ENCODE peak calls at places on chromosomes 6 and 20, in ten cellular contexts. One of them, this sample, is unnamed.

GRCh38 chr6:56852249-56852606 is 102.7 kb upstream of the BEND6 start:
- DNase-seq in nephron progenitor cell: no peak
- DNase-seq in T-helper 9 cell: no peak
- DNase-seq in renal cortical epithelial cell: no peak
- DNase-seq in astrocyte: no peak
- DNase-seq in activated T-cell treated with anti-CD3 and anti-CD28 coated beads, Interleukin-2, amount 50 U/mL, for 72 hours: no peak
- DNase-seq in naive thymus-derived CD8-positive, alpha-beta T cell: no peak
- DNase-seq in left colon: no peak
- DNase-seq in dermis blood vessel endothelial cell: no peak
- DNase-seq in cardiac muscle cell: no peak
- DNase-seq in this sample: no peak

GRCh38 chr20:53656653-53657288 is 63.1 kb upstream of the ZNF217 start:
- DNase-seq in dermis blood vessel endothelial cell: no peak
- DNase-seq in renal cortical epithelial cell: peak
- DNase-seq in left colon: no peak
- DNase-seq in naive thymus-derived CD8-positive, alpha-beta T cell: no peak
- DNase-seq in cardiac muscle cell: peak
- DNase-seq in nephron progenitor cell: no peak
- DNase-seq in T-helper 9 cell: no peak
- DNase-seq in astrocyte: peak
- DNase-seq in activated T-cell treated with anti-CD3 and anti-CD28 coated beads, Interleukin-2, amount 50 U/mL, for 72 hours: no peak
- DNase-seq in this sample: no peak

GRCh38 chr6:52574709-52575489 is 2.0 kb downstream of the TRAM2 start:
- DNase-seq in cardiac muscle cell: no peak
- DNase-seq in T-helper 9 cell: peak
- DNase-seq in dermis blood vessel endothelial cell: peak
- DNase-seq in activated T-cell treated with anti-CD3 and anti-CD28 coated beads, Interleukin-2, amount 50 U/mL, for 72 hours: peak
- DNase-seq in astrocyte: no peak
- DNase-seq in renal cortical epithelial cell: no peak
- DNase-seq in left colon: peak
- DNase-seq in nephron progenitor cell: no peak
- DNase-seq in naive thymus-derived CD8-positive, alpha-beta T cell: peak
- DNase-seq in this sample: no peak

GRCh38 chr20:51500936-51501335 is 41.6 kb downstream of the NFATC2 start:
- DNase-seq in astrocyte: no peak
- DNase-seq in activated T-cell treated with anti-CD3 and anti-CD28 coated beads, Interleukin-2, amount 50 U/mL, for 72 hours: peak
- DNase-seq in cardiac muscle cell: no peak
- DNase-seq in nephron progenitor cell: no peak
- DNase-seq in dermis blood vessel endothelial cell: no peak
- DNase-seq in naive thymus-derived CD8-positive, alpha-beta T cell: peak
- DNase-seq in left colon: no peak
- DNase-seq in T-helper 9 cell: peak
- DNase-seq in renal cortical epithelial cell: no peak
- DNase-seq in this sample: no peak

GRCh38 chr6:128630213-128630612 is 109.8 kb upstream of the PTPRK start:
- DNase-seq in nephron progenitor cell: no peak
- DNase-seq in T-helper 9 cell: no peak
- DNase-seq in cardiac muscle cell: no peak
- DNase-seq in naive thymus-derived CD8-positive, alpha-beta T cell: no peak
- DNase-seq in dermis blood vessel endothelial cell: no peak
- DNase-seq in activated T-cell treated with anti-CD3 and anti-CD28 coated beads, Interleukin-2, amount 50 U/mL, for 72 hours: no peak
- DNase-seq in astrocyte: no peak
- DNase-seq in renal cortical epithelial cell: no peak
- DNase-seq in left colon: no peak
- DNase-seq in this sample: no peak

GRCh38 chr6:42022755-42023384 is 27.5 kb upstream of the TAF8 start:
- DNase-seq in nephron progenitor cell: no peak
- DNase-seq in renal cortical epithelial cell: no peak
- DNase-seq in left colon: no peak
- DNase-seq in naive thymus-derived CD8-positive, alpha-beta T cell: no peak
- DNase-seq in cardiac muscle cell: no peak
- DNase-seq in T-helper 9 cell: no peak
- DNase-seq in activated T-cell treated with anti-CD3 and anti-CD28 coated beads, Interleukin-2, amount 50 U/mL, for 72 hours: peak
- DNase-seq in astrocyte: no peak
- DNase-seq in dermis blood vessel endothelial cell: no peak
- DNase-seq in this sample: no peak

GRCh38 chr6:163756079-163756478 is 341.6 kb downstream of the QKI start:
- DNase-seq in T-helper 9 cell: no peak
- DNase-seq in astrocyte: no peak
- DNase-seq in dermis blood vessel endothelial cell: no peak
- DNase-seq in nephron progenitor cell: no peak
- DNase-seq in renal cortical epithelial cell: no peak
- DNase-seq in activated T-cell treated with anti-CD3 and anti-CD28 coated beads, Interleukin-2, amount 50 U/mL, for 72 hours: no peak
- DNase-seq in cardiac muscle cell: no peak
- DNase-seq in naive thymus-derived CD8-positive, alpha-beta T cell: no peak
- DNase-seq in left colon: no peak
- DNase-seq in this sample: no peak

GRCh38 chr20:37319120-37319717 is 26.7 kb upstream of the SRC start:
- DNase-seq in naive thymus-derived CD8-positive, alpha-beta T cell: no peak
- DNase-seq in nephron progenitor cell: no peak
- DNase-seq in cardiac muscle cell: no peak
- DNase-seq in activated T-cell treated with anti-CD3 and anti-CD28 coated beads, Interleukin-2, amount 50 U/mL, for 72 hours: no peak
- DNase-seq in left colon: no peak
- DNase-seq in dermis blood vessel endothelial cell: no peak
- DNase-seq in astrocyte: peak
- DNase-seq in T-helper 9 cell: no peak
- DNase-seq in renal cortical epithelial cell: no peak
- DNase-seq in this sample: no peak

GRCh38 chr20:47678130-47678453 is 107.2 kb downstream of the SULF2 start:
- DNase-seq in left colon: no peak
- DNase-seq in cardiac muscle cell: no peak
- DNase-seq in dermis blood vessel endothelial cell: no peak
- DNase-seq in T-helper 9 cell: no peak
- DNase-seq in astrocyte: no peak
- DNase-seq in naive thymus-derived CD8-positive, alpha-beta T cell: no peak
- DNase-seq in renal cortical epithelial cell: no peak
- DNase-seq in nephron progenitor cell: no peak
- DNase-seq in activated T-cell treated with anti-CD3 and anti-CD28 coated beads, Interleukin-2, amount 50 U/mL, for 72 hours: no peak
- DNase-seq in this sample: no peak

GRCh38 chr20:25052255-25053206 is 5.4 kb downstream of the ACSS1 start:
- DNase-seq in left colon: peak
- DNase-seq in cardiac muscle cell: peak
- DNase-seq in dermis blood vessel endothelial cell: no peak
- DNase-seq in renal cortical epithelial cell: peak
- DNase-seq in nephron progenitor cell: no peak
- DNase-seq in activated T-cell treated with anti-CD3 and anti-CD28 coated beads, Interleukin-2, amount 50 U/mL, for 72 hours: no peak
- DNase-seq in astrocyte: peak
- DNase-seq in T-helper 9 cell: no peak
- DNase-seq in naive thymus-derived CD8-positive, alpha-beta T cell: no peak
- DNase-seq in this sample: no peak

GRCh38 chr6:41535766-41536165 is 10.4 kb upstream of the FOXP4 start:
- DNase-seq in T-helper 9 cell: no peak
- DNase-seq in activated T-cell treated with anti-CD3 and anti-CD28 coated beads, Interleukin-2, amount 50 U/mL, for 72 hours: no peak
- DNase-seq in nephron progenitor cell: no peak
- DNase-seq in cardiac muscle cell: no peak
- DNase-seq in renal cortical epithelial cell: no peak
- DNase-seq in naive thymus-derived CD8-positive, alpha-beta T cell: no peak
- DNase-seq in left colon: no peak
- DNase-seq in dermis blood vessel endothelial cell: no peak
- DNase-seq in astrocyte: no peak
- DNase-seq in this sample: no peak

GRCh38 chr6:46584586-46584985 is 68.0 kb downstream of the CYP39A1 start:
- DNase-seq in cardiac muscle cell: no peak
- DNase-seq in naive thymus-derived CD8-positive, alpha-beta T cell: no peak
- DNase-seq in activated T-cell treated with anti-CD3 and anti-CD28 coated beads, Interleukin-2, amount 50 U/mL, for 72 hours: no peak
- DNase-seq in nephron progenitor cell: no peak
- DNase-seq in renal cortical epithelial cell: peak
- DNase-seq in left colon: no peak
- DNase-seq in T-helper 9 cell: no peak
- DNase-seq in dermis blood vessel endothelial cell: no peak
- DNase-seq in astrocyte: peak
- DNase-seq in this sample: no peak

GRCh38 chr6:139882977-139883728 is 508.7 kb upstream of the CITED2 start:
- DNase-seq in cardiac muscle cell: peak
- DNase-seq in activated T-cell treated with anti-CD3 and anti-CD28 coated beads, Interleukin-2, amount 50 U/mL, for 72 hours: no peak
- DNase-seq in dermis blood vessel endothelial cell: peak
- DNase-seq in nephron progenitor cell: no peak
- DNase-seq in left colon: no peak
- DNase-seq in renal cortical epithelial cell: peak
- DNase-seq in naive thymus-derived CD8-positive, alpha-beta T cell: no peak
- DNase-seq in astrocyte: peak
- DNase-seq in T-helper 9 cell: no peak
- DNase-seq in this sample: peak

GRCh38 chr20:33653900-33654596 is 8.1 kb upstream of the C20orf144 start:
- DNase-seq in cardiac muscle cell: no peak
- DNase-seq in left colon: peak
- DNase-seq in renal cortical epithelial cell: no peak
- DNase-seq in activated T-cell treated with anti-CD3 and anti-CD28 coated beads, Interleukin-2, amount 50 U/mL, for 72 hours: no peak
- DNase-seq in astrocyte: no peak
- DNase-seq in dermis blood vessel endothelial cell: no peak
- DNase-seq in nephron progenitor cell: no peak
- DNase-seq in naive thymus-derived CD8-positive, alpha-beta T cell: no peak
- DNase-seq in T-helper 9 cell: no peak
- DNase-seq in this sample: no peak

GRCh38 chr6:134478764-134479399 is 161.0 kb upstream of the SGK1 start:
- DNase-seq in T-helper 9 cell: no peak
- DNase-seq in naive thymus-derived CD8-positive, alpha-beta T cell: no peak
- DNase-seq in astrocyte: no peak
- DNase-seq in dermis blood vessel endothelial cell: no peak
- DNase-seq in left colon: no peak
- DNase-seq in cardiac muscle cell: no peak
- DNase-seq in nephron progenitor cell: no peak
- DNase-seq in renal cortical epithelial cell: no peak
- DNase-seq in activated T-cell treated with anti-CD3 and anti-CD28 coated beads, Interleukin-2, amount 50 U/mL, for 72 hours: no peak
- DNase-seq in this sample: no peak

GRCh38 chr6:154440022-154440421 is 70.5 kb downstream of the CNKSR3 start:
- DNase-seq in cardiac muscle cell: no peak
- DNase-seq in renal cortical epithelial cell: peak
- DNase-seq in activated T-cell treated with anti-CD3 and anti-CD28 coated beads, Interleukin-2, amount 50 U/mL, for 72 hours: no peak
- DNase-seq in naive thymus-derived CD8-positive, alpha-beta T cell: no peak
- DNase-seq in left colon: no peak
- DNase-seq in astrocyte: no peak
- DNase-seq in dermis blood vessel endothelial cell: peak
- DNase-seq in T-helper 9 cell: no peak
- DNase-seq in nephron progenitor cell: no peak
- DNase-seq in this sample: no peak

GRCh38 chr6:5623769-5624168 is 362.5 kb downstream of the FARS2 start:
- DNase-seq in activated T-cell treated with anti-CD3 and anti-CD28 coated beads, Interleukin-2, amount 50 U/mL, for 72 hours: no peak
- DNase-seq in dermis blood vessel endothelial cell: no peak
- DNase-seq in cardiac muscle cell: no peak
- DNase-seq in nephron progenitor cell: no peak
- DNase-seq in left colon: no peak
- DNase-seq in naive thymus-derived CD8-positive, alpha-beta T cell: no peak
- DNase-seq in astrocyte: no peak
- DNase-seq in renal cortical epithelial cell: no peak
- DNase-seq in T-helper 9 cell: no peak
- DNase-seq in this sample: no peak

GRCh38 chr20:2874456-2874855 is 1.2 kb downstream of the PTPRA start:
- DNase-seq in left colon: peak
- DNase-seq in T-helper 9 cell: no peak
- DNase-seq in nephron progenitor cell: no peak
- DNase-seq in naive thymus-derived CD8-positive, alpha-beta T cell: no peak
- DNase-seq in activated T-cell treated with anti-CD3 and anti-CD28 coated beads, Interleukin-2, amount 50 U/mL, for 72 hours: peak
- DNase-seq in cardiac muscle cell: peak
- DNase-seq in dermis blood vessel endothelial cell: peak
- DNase-seq in astrocyte: no peak
- DNase-seq in renal cortical epithelial cell: no peak
- DNase-seq in this sample: peak

GRCh38 chr20:61413752-61414151 is 161.7 kb downstream of the CDH4 start:
- DNase-seq in naive thymus-derived CD8-positive, alpha-beta T cell: no peak
- DNase-seq in T-helper 9 cell: no peak
- DNase-seq in left colon: no peak
- DNase-seq in astrocyte: no peak
- DNase-seq in dermis blood vessel endothelial cell: no peak
- DNase-seq in renal cortical epithelial cell: no peak
- DNase-seq in nephron progenitor cell: no peak
- DNase-seq in activated T-cell treated with anti-CD3 and anti-CD28 coated beads, Interleukin-2, amount 50 U/mL, for 72 hours: no peak
- DNase-seq in cardiac muscle cell: no peak
- DNase-seq in this sample: no peak

GRCh38 chr20:23047738-23048214 is 1.7 kb downstream of the THBD start:
- DNase-seq in dermis blood vessel endothelial cell: peak
- DNase-seq in left colon: peak
- DNase-seq in activated T-cell treated with anti-CD3 and anti-CD28 coated beads, Interleukin-2, amount 50 U/mL, for 72 hours: peak
- DNase-seq in cardiac muscle cell: no peak
- DNase-seq in renal cortical epithelial cell: no peak
- DNase-seq in astrocyte: no peak
- DNase-seq in nephron progenitor cell: no peak
- DNase-seq in T-helper 9 cell: no peak
- DNase-seq in naive thymus-derived CD8-positive, alpha-beta T cell: no peak
- DNase-seq in this sample: no peak

This sample was measured in NCI-H2227 treated with DMSO at 0.1 percent for 48 hours.